ENCODE peak calls at places on chromosomes 2 and 18, in five cellular contexts. A is hippocampal formation, U is AG04450, T is iPS DF 6.9, B is putamen. I is an unnamed sample.

GRCh38 chr2:25707927-25708326 is 34.5 kb upstream of the DTNB start:
- DNase-seq in U (no peak), B (no peak), A (no peak), T (no peak), I (no peak)

GRCh38 chr18:58991127-58991798 is 126.6 kb downstream of the ZNF532 start:
- DNase-seq in A (no peak), U (no peak), B (peak; percentile 58), T (no peak), I (no peak)

GRCh38 chr18:35203001-35203553 is 37.8 kb upstream of the ZNF397 start:
- DNase-seq in B (no peak), A (no peak), T (no peak), U (no peak), I (no peak)

GRCh38 chr2:27497288-27497627 is 619 bp downstream of the GCKR start:
- DNase-seq in T (no peak), A (no peak), B (no peak), U (no peak), I (no peak)

GRCh38 chr2:158091647-158092046 is 10.0 kb upstream of the UPP2 start:
- DNase-seq in T (no peak), B (no peak), A (no peak), U (no peak), I (no peak)

GRCh38 chr2:219517954-219518778 is 3.9 kb downstream of the ASIC4 start:
- DNase-seq in T (no peak), B (no peak), A (no peak), U (no peak), I (no peak)

GRCh38 chr2:226080323-226080722 is 680.8 kb downstream of the NYAP2 start:
- DNase-seq in T (no peak), B (no peak), U (peak; percentile 84), A (no peak), I (no peak)

GRCh38 chr2:176544579-176545365 is 275.5 kb downstream of the MTX2 start:
- DNase-seq in A (no peak), U (no peak), T (no peak), B (no peak), I (no peak)

GRCh38 chr18:29004921-29005320 is 828.0 kb upstream of the CDH2 start:
- DNase-seq in A (no peak), B (no peak), U (no peak), T (no peak), I (no peak)

GRCh38 chr2:191446910-191447309 is 201.7 kb downstream of the MYO1B start:
- DNase-seq in A (no peak), U (no peak), T (no peak), B (no peak), I (no peak)

GRCh38 chr18:12314586-12315305 is 6.7 kb downstream of the TUBB6 start:
- DNase-seq in B (no peak), A (no peak), T (no peak), U (no peak), I (no peak)

GRCh38 chr2:26608557-26608956 is 32.6 kb downstream of the CIB4 start:
- DNase-seq in A (no peak), U (no peak), T (no peak), B (no peak), I (no peak)